ENCODE peak calls at places on chromosomes 11 and 22, in six cellular contexts. K is activated CD4-positive, CD25-positive, alpha-beta regulatory T cell; H is NCI-H446; R is Karpas-422; W is stimulated activated CD8-positive, alpha-beta memory T cell treated with anti-CD3 and anti-CD28 coated beads, Interleukin-4, amount 100 ng/mL, for 1 hour; Y is cardiac fibroblast. Q is an unnamed sample.

GRCh38 chr22:25700996-25701815 is 40.8 kb upstream of the MYO18B start:
- DNase-seq in K (no peak), H (no peak), R (no peak), W (no peak), Y (peak), Q (peak)

GRCh38 chr11:102733232-102733875 is 8.6 kb upstream of the MMP8 start:
- DNase-seq in K (no peak), H (peak), R (peak), W (no peak), Y (peak), Q (no peak)

GRCh38 chr11:58739725-58740430 is 8.1 kb upstream of the GLYAT start:
- DNase-seq in K (no peak), H (no peak), R (no peak), W (no peak), Y (no peak), Q (no peak)

GRCh38 chr22:46936378-46936916 is 174.0 kb downstream of the TBC1D22A start:
- DNase-seq in K (no peak), H (peak), R (no peak), W (no peak), Y (no peak), Q (no peak)

GRCh38 chr22:42408276-42408675 is 23.9 kb downstream of the NFAM1 start:
- DNase-seq in K (no peak), H (no peak), R (no peak), W (no peak), Y (no peak), Q (no peak)

GRCh38 chr22:48886604-48887393 is 940.9 kb downstream of the BRD1 start:
- DNase-seq in K (no peak), H (no peak), R (no peak), W (no peak), Y (no peak), Q (no peak)

GRCh38 chr11:20647976-20648565 is 21.3 kb upstream of the NELL1 start:
- DNase-seq in K (no peak), H (peak), R (peak), W (no peak), Y (peak), Q (peak)

GRCh38 chr11:57476223-57476882 is 16.0 kb downstream of the RTN4RL2 start:
- DNase-seq in K (no peak), H (no peak), R (no peak), W (no peak), Y (no peak), Q (no peak)

GRCh38 chr22:41777749-41778395 is 22.6 kb upstream of the CCDC134 start:
- DNase-seq in K (no peak), H (no peak), R (no peak), W (no peak), Y (no peak), Q (no peak)

GRCh38 chr22:22070371-22070824 is 87.8 kb upstream of the TOP3B start:
- DNase-seq in K (no peak), H (no peak), R (no peak), W (no peak), Y (no peak), Q (no peak)

GRCh38 chr11:35223429-35223828 is 84.5 kb downstream of the CD44 start:
- DNase-seq in K (no peak), H (peak), R (no peak), W (no peak), Y (peak), Q (peak)

GRCh38 chr11:61949169-61950034 is 749 bp upstream of the BEST1 start:
- DNase-seq in K (no peak), H (peak), R (peak), W (no peak), Y (peak), Q (peak)

GRCh38 chr11:119617343-119617713 is 111.7 kb downstream of the NECTIN1 start:
- DNase-seq in K (no peak), H (no peak), R (no peak), W (no peak), Y (no peak), Q (no peak)

GRCh38 chr11:83168756-83169155 is 11.8 kb downstream of the PCF11 start:
- DNase-seq in K (no peak), H (no peak), R (no peak), W (no peak), Y (no peak), Q (no peak)

GRCh38 chr11:96337541-96338530 is 5.2 kb downstream of the MAML2 start:
- DNase-seq in K (peak), H (no peak), R (no peak), W (no peak), Y (peak), Q (no peak)

GRCh38 chr11:112795896-112796686 is 165.1 kb upstream of the NCAM1 start:
- DNase-seq in K (no peak), H (peak), R (no peak), W (no peak), Y (no peak), Q (peak)

GRCh38 chr11:11157201-11157600 is 195.8 kb downstream of the CSNK2A3 start:
- DNase-seq in K (peak), H (peak), R (peak), W (no peak), Y (peak), Q (no peak)

GRCh38 chr22:49948958-49949913 is 11.3 kb upstream of the PIM3 start:
- DNase-seq in K (no peak), H (no peak), R (no peak), W (no peak), Y (no peak), Q (no peak)

GRCh38 chr11:36657610-36658225 is 59.7 kb upstream of the RAG2 start:
- DNase-seq in K (no peak), H (no peak), R (no peak), W (no peak), Y (no peak), Q (no peak)

GRCh38 chr11:111870887-111871692 is at the start of gene ALG9:
- DNase-seq in K (peak), H (peak), R (peak), W (peak), Y (peak), Q (peak)

GRCh38 chr11:116993599-116993998 is 104.6 kb downstream of the SIK3 start:
- DNase-seq in K (no peak), H (no peak), R (no peak), W (no peak), Y (peak), Q (no peak)

GRCh38 chr11:82867495-82868082 is 32.6 kb downstream of the PRCP start:
- DNase-seq in K (peak), H (peak), R (peak), W (peak), Y (peak), Q (peak)

GRCh38 chr11:78212586-78213371 is 24.1 kb downstream of the USP35 start:
- DNase-seq in K (no peak), H (no peak), R (no peak), W (no peak), Y (peak), Q (no peak)

GRCh38 chr11:84437129-84438123 is 1151.3 kb upstream of the CCDC90B start:
- DNase-seq in K (no peak), H (no peak), R (no peak), W (no peak), Y (no peak), Q (no peak)

Q was measured in NCI-H524 treated with DMSO at 0.1 percent for 48 hours.